ENCODE peak calls at places on chromosome 5, in seven cellular contexts. I is mesothelial cell of epicardium, O is cardiac muscle cell, B is hepatocyte, A is lower leg skin, Z is AG09319, K is fibroblast of mammary gland. P is an unnamed sample.

GRCh38 chr5:61625682-61626620 is 293.9 kb downstream of the ZSWIM6 start:
- DNase-seq in K (peak), O (peak), B (peak), Z (no peak), I (peak), A (peak), P (no peak)

GRCh38 chr5:25448646-25449045 is 803.9 kb upstream of the CDH10 start:
- DNase-seq in O (peak), I (no peak), A (no peak), K (no peak), B (peak), Z (no peak), P (no peak)

GRCh38 chr5:34656700-34657549 is 797 bp downstream of the RAI14 start:
- DNase-seq in A (peak), O (peak), Z (no peak), I (peak), K (no peak), B (peak), P (no peak)

GRCh38 chr5:149863176-149863575 is 81.4 kb downstream of the PDE6A start:
- DNase-seq in K (no peak), Z (no peak), I (no peak), O (no peak), A (no peak), B (no peak), P (no peak)

GRCh38 chr5:103355590-103355989 is 97.0 kb downstream of the MACIR start:
- DNase-seq in I (no peak), O (no peak), Z (no peak), K (no peak), B (no peak), A (no peak), P (no peak)

GRCh38 chr5:107651326-107651725 is 19.4 kb downstream of the EFNA5 start:
- DNase-seq in A (no peak), B (no peak), Z (no peak), I (no peak), K (no peak), O (no peak), P (no peak)

GRCh38 chr5:14574891-14575496 is 6.6 kb upstream of the OTULINL start:
- DNase-seq in O (no peak), Z (no peak), B (no peak), I (no peak), K (peak), A (no peak), P (no peak)

GRCh38 chr5:165573445-165573844 is 2068.0 kb downstream of the MAT2B start:
- DNase-seq in A (no peak), Z (no peak), B (no peak), K (peak), O (no peak), I (no peak), P (no peak)

GRCh38 chr5:11415751-11416150 is 488.5 kb downstream of the CTNND2 start:
- DNase-seq in K (no peak), Z (no peak), B (no peak), O (no peak), A (no peak), I (no peak), P (no peak)

GRCh38 chr5:137234973-137235943 is 263.9 kb downstream of the SPOCK1 start:
- DNase-seq in I (no peak), Z (no peak), O (no peak), B (no peak), A (no peak), K (no peak), P (no peak)

GRCh38 chr5:78611161-78611605 is 37.4 kb downstream of the LHFPL2 start:
- DNase-seq in Z (no peak), K (no peak), A (no peak), I (no peak), B (peak), O (no peak), P (no peak)

GRCh38 chr5:38162625-38163024 is 95.7 kb upstream of the EGFLAM start:
- DNase-seq in O (no peak), K (no peak), I (no peak), A (no peak), B (no peak), Z (no peak), P (no peak)

GRCh38 chr5:147887925-147888324 is 9.4 kb downstream of the SCGB3A2 start:
- DNase-seq in O (no peak), B (no peak), K (peak), A (no peak), I (no peak), Z (no peak), P (no peak)

GRCh38 chr5:170632985-170633234 is 129.1 kb downstream of the KCNIP1 start:
- DNase-seq in I (peak), K (no peak), B (peak), A (no peak), O (peak), Z (no peak), P (no peak)

GRCh38 chr5:36523931-36524330 is 82.5 kb upstream of the SLC1A3 start:
- DNase-seq in A (no peak), I (no peak), Z (no peak), K (no peak), O (no peak), B (no peak), P (no peak)

GRCh38 chr5:57698785-57699184 is 216.2 kb upstream of the ACTBL2 start:
- DNase-seq in A (no peak), Z (no peak), K (no peak), I (no peak), B (peak), O (no peak), P (no peak)

GRCh38 chr5:31033295-31033694 is 160.2 kb upstream of the CDH6 start:
- DNase-seq in B (no peak), Z (peak), O (no peak), K (no peak), A (no peak), I (no peak), P (no peak)

GRCh38 chr5:103667068-103667467 is 104.5 kb upstream of the NUDT12 start:
- DNase-seq in A (no peak), Z (no peak), O (no peak), B (no peak), K (peak), I (no peak), P (no peak)

GRCh38 chr5:149809919-149810691 is 80.0 kb downstream of the PPARGC1B start:
- DNase-seq in O (peak), I (no peak), K (no peak), B (no peak), Z (no peak), A (no peak), P (no peak)

GRCh38 chr5:65695162-65695755 is 26.6 kb downstream of the SGTB start:
- DNase-seq in B (no peak), A (no peak), Z (no peak), O (no peak), K (no peak), I (no peak), P (no peak)

GRCh38 chr5:1640276-1640898 is 116.6 kb upstream of the LPCAT1 start:
- DNase-seq in O (no peak), A (peak), B (no peak), K (no peak), Z (no peak), I (no peak), P (no peak)

GRCh38 chr5:36683821-36684434 is 77.5 kb downstream of the SLC1A3 start:
- DNase-seq in Z (no peak), I (no peak), B (peak), O (no peak), A (peak), K (peak), P (peak)

GRCh38 chr5:44942524-44943001 is 133.8 kb downstream of the MRPS30 start:
- DNase-seq in I (no peak), B (no peak), A (no peak), O (no peak), Z (no peak), K (no peak), P (no peak)

GRCh38 chr5:15645376-15645775 is 145.4 kb downstream of the FBXL7 start:
- DNase-seq in Z (no peak), A (no peak), O (no peak), K (peak), B (no peak), I (no peak), P (no peak)

GRCh38 chr5:32308951-32309350 is 3.8 kb downstream of the MTMR12 start:
- DNase-seq in Z (no peak), I (no peak), A (no peak), O (no peak), K (no peak), B (no peak), P (no peak)

GRCh38 chr5:234450-234849 is 16.3 kb downstream of the SDHA start:
- DNase-seq in Z (no peak), O (no peak), I (no peak), B (no peak), K (no peak), A (no peak), P (no peak)

GRCh38 chr5:72170101-72170500 is 62.8 kb downstream of the MAP1B start:
- DNase-seq in O (no peak), B (no peak), A (no peak), Z (no peak), I (no peak), K (no peak), P (no peak)

GRCh38 chr5:31663519-31663918 is 24.6 kb downstream of the PDZD2 start:
- DNase-seq in K (peak), O (no peak), Z (no peak), A (no peak), I (no peak), B (no peak), P (no peak)

GRCh38 chr5:14880688-14881087 is 9.1 kb upstream of the ANKH start:
- DNase-seq in Z (no peak), O (no peak), B (no peak), K (peak), I (no peak), A (no peak), P (no peak)

GRCh38 chr5:96335873-96336272 is 97.2 kb downstream of the PCSK1 start:
- DNase-seq in Z (no peak), K (no peak), O (no peak), I (no peak), A (no peak), B (no peak), P (no peak)

GRCh38 chr5:93582677-93583524 is at the start of gene NR2F1:
- DNase-seq in O (no peak), Z (peak), I (no peak), B (peak), A (no peak), K (peak), P (peak)

GRCh38 chr5:963673-964531 is 44.7 kb upstream of the NKD2 start:
- DNase-seq in K (peak), A (peak), Z (peak), O (no peak), I (no peak), B (peak), P (peak)

GRCh38 chr5:96431376-96432244 is 1.4 kb downstream of the PCSK1 start:
- DNase-seq in O (no peak), B (no peak), I (no peak), Z (no peak), A (no peak), K (peak), P (no peak)

GRCh38 chr5:35736280-35736679 is 118.6 kb downstream of the SPEF2 start:
- DNase-seq in A (no peak), K (peak), O (no peak), Z (no peak), B (no peak), I (no peak), P (no peak)

GRCh38 chr5:78251663-78252284 is 42.7 kb downstream of the AP3B1 start:
- DNase-seq in K (no peak), O (no peak), B (no peak), A (no peak), I (no peak), Z (no peak), P (no peak)

GRCh38 chr5:96615223-96615622 is 47.0 kb upstream of the CAST start:
- DNase-seq in I (no peak), O (no peak), A (no peak), Z (no peak), B (no peak), K (no peak), P (no peak)

GRCh38 chr5:148911386-148911785 is 85.0 kb downstream of the ADRB2 start:
- DNase-seq in K (no peak), Z (no peak), A (no peak), O (no peak), I (no peak), B (no peak), P (no peak)

GRCh38 chr5:157266286-157267007 is 524 bp downstream of the CYFIP2 start:
- DNase-seq in O (peak), I (peak), Z (no peak), B (peak), A (no peak), K (no peak), P (no peak)

GRCh38 chr5:157459715-157460599 is at the start of gene NIPAL4:
- DNase-seq in I (no peak), Z (no peak), B (peak), A (no peak), O (peak), K (no peak), P (no peak)

DNA sequence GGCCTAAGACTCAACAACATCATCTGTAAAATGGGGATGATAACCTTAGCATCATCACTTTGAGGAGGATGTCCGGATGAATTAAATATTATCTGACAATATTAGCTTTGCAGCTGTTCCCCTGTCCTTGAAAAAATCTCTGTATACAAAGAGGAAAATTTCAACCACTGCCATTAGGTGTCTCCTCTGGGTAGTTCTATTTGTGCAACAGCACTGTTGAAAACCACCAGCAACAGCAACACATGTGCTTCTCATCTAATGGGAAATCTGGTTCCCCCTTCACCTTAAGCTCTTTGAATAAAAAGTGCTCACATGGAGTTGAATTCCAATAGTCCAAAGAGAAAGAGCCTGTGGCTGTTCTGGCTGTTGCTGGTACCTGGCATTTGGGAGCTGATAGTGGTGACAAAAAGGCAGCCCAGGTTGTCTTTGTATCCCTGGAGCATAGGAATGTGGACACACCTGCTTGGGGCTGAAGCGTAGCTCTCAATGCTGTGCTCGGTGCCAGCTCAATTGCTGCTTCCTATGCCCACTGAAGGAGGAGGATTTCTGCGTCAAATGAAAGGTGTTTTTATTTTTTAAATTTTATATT is 322.1 kb upstream of the MSX2 start:
- DNase-seq in A (no peak), O (no peak), B (peak), K (no peak), Z (no peak), I (no peak), P (no peak)
- TF ChIP-seq CTCF in A (no peak), O (peak), B (peak), K (no peak), Z (no peak), I (no peak), P (peak)

DNA sequence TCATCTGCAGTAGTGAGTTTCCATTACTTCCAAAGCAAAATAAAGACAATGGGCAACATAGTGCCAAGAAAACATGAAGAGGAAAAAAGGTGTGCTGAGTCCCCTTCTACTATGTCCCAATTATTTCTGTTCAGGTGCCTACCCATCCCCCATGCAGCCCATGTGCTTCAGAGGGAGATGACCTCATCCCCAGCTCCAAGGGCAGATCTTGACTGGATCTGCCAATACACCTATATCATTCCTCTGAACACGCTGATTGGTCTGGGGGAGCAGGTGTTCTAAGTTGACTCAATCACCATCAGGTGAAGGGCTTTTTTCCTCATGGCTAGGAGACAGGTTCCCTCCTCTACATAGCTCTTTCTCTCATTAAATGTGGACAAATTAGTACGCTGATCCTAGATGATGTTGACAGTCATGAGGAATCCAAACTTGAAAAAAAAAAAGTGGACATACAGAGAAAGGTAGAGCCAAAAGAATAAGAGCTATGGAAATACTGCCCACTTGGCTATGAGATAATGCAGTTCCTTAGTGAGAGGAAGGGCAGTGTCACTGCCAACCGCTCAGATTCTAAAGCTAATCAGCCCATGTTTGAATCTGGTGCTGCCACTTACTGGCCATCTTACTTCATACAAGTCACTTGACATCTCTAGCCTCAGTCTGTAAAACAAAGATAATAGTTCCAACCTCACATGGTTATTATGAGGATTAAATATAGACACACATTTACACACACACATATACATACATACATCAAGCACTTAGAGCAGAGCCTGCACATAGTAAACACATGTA is 23.1 kb downstream of the PRELID2 start:
- DNase-seq in A (no peak), K (peak), Z (peak), O (peak), I (no peak), B (peak), P (no peak)
- TF ChIP-seq CTCF in A (no peak), K (peak), Z (peak), O (peak), I (no peak), B (peak), P (peak)

DNA sequence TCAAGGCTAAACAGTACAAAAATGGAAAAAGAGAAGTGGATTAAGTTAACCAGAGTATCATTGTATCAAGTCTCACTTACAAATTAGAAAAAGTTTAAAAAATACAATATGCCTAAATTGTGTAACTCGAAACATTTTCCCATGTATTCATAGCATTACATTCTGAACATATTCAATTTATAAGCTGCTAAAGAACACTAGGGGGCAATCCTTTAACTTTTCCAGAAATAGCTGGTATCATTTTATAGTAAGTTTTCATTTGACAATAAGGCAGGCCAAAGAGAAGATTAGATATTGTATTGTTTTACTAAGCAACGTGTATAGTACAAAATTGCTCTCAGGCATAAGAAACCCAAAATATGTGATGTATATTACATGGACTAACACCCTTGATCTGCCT is 234.6 kb downstream of the ADGRV1 start:
- DNase-seq in B (no peak), A (no peak), O (no peak), K (no peak), I (no peak), Z (no peak), P (no peak)
- TF ChIP-seq CTCF in B (peak), A (no peak), O (peak), K (peak), I (no peak), Z (no peak), P (peak)

GRCh38 chr5:98453309-98453708 is 320.2 kb upstream of the RGMB start:
- DNase-seq in O (no peak), Z (no peak), K (peak), A (no peak), B (no peak), I (no peak), P (no peak)

GRCh38 chr5:98454407-98454806 is 319.1 kb upstream of the RGMB start:
- DNase-seq in A (no peak), I (no peak), K (peak), O (no peak), Z (no peak), B (no peak), P (no peak)

GRCh38 chr5:98455660-98456059 is 317.8 kb upstream of the RGMB start:
- DNase-seq in A (no peak), Z (no peak), B (no peak), K (peak), I (no peak), O (no peak), P (peak)

GRCh38 chr5:98458004-98458403 is 315.5 kb upstream of the RGMB start:
- DNase-seq in B (no peak), Z (no peak), I (no peak), A (no peak), O (no peak), K (peak), P (peak)

GRCh38 chr5:98454904-98455303 is 318.6 kb upstream of the RGMB start:
- DNase-seq in K (peak), O (no peak), A (no peak), B (no peak), I (no peak), Z (peak), P (peak)
- TF ChIP-seq CTCF in K (peak), O (peak), A (no peak), B (no peak), I (no peak), Z (peak), P (peak)

GRCh38 chr5:74934949-74935751 is 69.0 kb upstream of the FAM169A start:
- DNase-seq in I (no peak), K (peak), A (no peak), B (peak), Z (peak), O (no peak), P (no peak)
- TF ChIP-seq CTCF in I (no peak), K (peak), A (no peak), B (peak), Z (peak), O (peak), P (peak)

GRCh38 chr5:123371575-123372179 is 51.5 kb downstream of the CEP120 start:
- DNase-seq in I (peak), A (peak), Z (no peak), B (peak), K (peak), O (peak), P (no peak)
- TF ChIP-seq CTCF in I (peak), A (no peak), Z (peak), B (peak), K (peak), O (peak), P (peak)

GRCh38 chr5:130912088-130912487 is 253.0 kb downstream of the HINT1 start:
- DNase-seq in B (no peak), A (no peak), Z (no peak), K (peak), I (no peak), O (no peak), P (no peak)
- TF ChIP-seq CTCF in B (no peak), A (no peak), Z (no peak), K (peak), I (no peak), O (peak), P (no peak)

P was measured in AG04450.